ENCODE peak calls at places on chromosomes 13 and 19, in four cellular contexts. K is OCI-LY7, Y is AG04450, I is psoas muscle. D is an unnamed sample.

GRCh38 chr13:79749985-79750551 is 269.1 kb downstream of the NDFIP2 start:
- DNase-seq in K (no peak), Y (peak), I (peak), D (no peak)

GRCh38 chr13:51538626-51539179 is 45.6 kb upstream of the WDFY2 start:
- DNase-seq in K (no peak), Y (no peak), I (no peak), D (no peak)

GRCh38 chr13:113802090-113802531 is 43.1 kb downstream of the TMEM255B start:
- DNase-seq in K (no peak), Y (peak), I (peak), D (peak)

GRCh38 chr19:42441047-42441440 is 1.7 kb downstream of the CXCL17 start:
- DNase-seq in K (no peak), Y (no peak), I (no peak), D (no peak)

GRCh38 chr19:41934849-41935374 is 6.7 kb upstream of the ERFL start:
- DNase-seq in K (peak), Y (peak), I (peak), D (peak)

GRCh38 chr13:113166681-113167080 is 8.2 kb downstream of the PROZ start:
- DNase-seq in K (no peak), Y (no peak), I (no peak), D (no peak)

GRCh38 chr13:99205621-99206220 is 5.1 kb downstream of the UBAC2 start:
- DNase-seq in K (no peak), Y (no peak), I (no peak), D (no peak)

GRCh38 chr19:31334101-31334848 is 15.0 kb downstream of the TSHZ3 start:
- DNase-seq in K (no peak), Y (no peak), I (no peak), D (no peak)

GRCh38 chr13:94431987-94432386 is 47.5 kb downstream of the DCT start:
- DNase-seq in K (no peak), Y (no peak), I (no peak), D (no peak)

GRCh38 chr13:91153372-91153771 is 194.1 kb upstream of the MIR17HG start:
- DNase-seq in K (no peak), Y (no peak), I (no peak), D (no peak)

GRCh38 chr19:42286349-42287016 is 15.4 kb upstream of the PRR19 start:
- DNase-seq in K (peak), Y (no peak), I (peak), D (peak)

GRCh38 chr19:28687296-28687695 is 525.7 kb downstream of the UQCRFS1 start:
- DNase-seq in K (no peak), Y (no peak), I (no peak), D (no peak)

GRCh38 chr19:17579523-17580244 is 24.2 kb downstream of the COLGALT1 start:
- DNase-seq in K (peak), Y (no peak), I (peak), D (peak)

GRCh38 chr13:97388385-97388784 is 45.6 kb upstream of the RAP2A start:
- DNase-seq in K (peak), Y (no peak), I (no peak), D (no peak)

GRCh38 chr19:7152568-7152967 is 83.1 kb downstream of the ZNF557 start:
- DNase-seq in K (peak), Y (no peak), I (no peak), D (no peak)

GRCh38 chr13:73717632-73718031 is 416.6 kb downstream of the KLF12 start:
- DNase-seq in K (no peak), Y (no peak), I (no peak), D (no peak)

GRCh38 chr19:45168767-45169351 is 8.1 kb upstream of the NKPD1 start:
- DNase-seq in K (no peak), Y (no peak), I (no peak), D (no peak)

GRCh38 chr13:38535271-38535670 is 151.6 kb upstream of the FREM2 start:
- DNase-seq in K (no peak), Y (no peak), I (no peak), D (no peak)

GRCh38 chr13:94119360-94119936 is 360.0 kb downstream of the DCT start:
- DNase-seq in K (no peak), Y (no peak), I (no peak), D (peak)

GRCh38 chr19:2604747-2605329 is 97.7 kb downstream of the GNG7 start:
- DNase-seq in K (no peak), Y (no peak), I (no peak), D (no peak)

GRCh38 chr13:49560270-49561063 is 24.9 kb downstream of the RCBTB1 start:
- DNase-seq in K (no peak), Y (peak), I (no peak), D (peak)

GRCh38 chr19:7211191-7211988 is 82.8 kb downstream of the INSR start:
- DNase-seq in K (no peak), Y (no peak), I (no peak), D (peak)

GRCh38 chr19:32316034-32316433 is 29.4 kb upstream of the ZNF507 start:
- DNase-seq in K (no peak), Y (no peak), I (no peak), D (no peak)

GRCh38 chr19:40801449-40802299 is 2.7 kb downstream of the EGLN2 start:
- DNase-seq in K (no peak), Y (no peak), I (no peak), D (no peak)

GRCh38 chr19:40800339-40800996 is 1.5 kb downstream of the EGLN2 start:
- DNase-seq in K (no peak), Y (no peak), I (no peak), D (peak)

GRCh38 chr19:40802300-40803169 is 3.5 kb downstream of the EGLN2 start:
- DNase-seq in K (peak), Y (no peak), I (peak), D (no peak)

GRCh38 chr19:40799558-40800338 is 757 bp downstream of the EGLN2 start:
- DNase-seq in K (peak), Y (no peak), I (peak), D (peak)

GRCh38 chr19:40800997-40801377 is 2.0 kb downstream of the EGLN2 start:
- DNase-seq in K (no peak), Y (no peak), I (no peak), D (peak)
- H3K4me3 ChIP-seq in K (peak), Y (peak), I (peak), D (no peak)

GRCh38 chr19:46976845-46977320 is 42.8 kb upstream of the NPAS1 start:
- DNase-seq in K (no peak), Y (no peak), I (peak), D (no peak)

GRCh38 chr19:46975011-46975917 is 44.4 kb upstream of the NPAS1 start:
- DNase-seq in K (no peak), Y (no peak), I (no peak), D (no peak)

GRCh38 chr19:46972301-46972700 is 47.3 kb upstream of the NPAS1 start:
- DNase-seq in K (no peak), Y (no peak), I (peak), D (no peak)

GRCh38 chr19:46975918-46976782 is 43.5 kb upstream of the NPAS1 start:
- DNase-seq in K (no peak), Y (peak), I (peak), D (peak)

DNA sequence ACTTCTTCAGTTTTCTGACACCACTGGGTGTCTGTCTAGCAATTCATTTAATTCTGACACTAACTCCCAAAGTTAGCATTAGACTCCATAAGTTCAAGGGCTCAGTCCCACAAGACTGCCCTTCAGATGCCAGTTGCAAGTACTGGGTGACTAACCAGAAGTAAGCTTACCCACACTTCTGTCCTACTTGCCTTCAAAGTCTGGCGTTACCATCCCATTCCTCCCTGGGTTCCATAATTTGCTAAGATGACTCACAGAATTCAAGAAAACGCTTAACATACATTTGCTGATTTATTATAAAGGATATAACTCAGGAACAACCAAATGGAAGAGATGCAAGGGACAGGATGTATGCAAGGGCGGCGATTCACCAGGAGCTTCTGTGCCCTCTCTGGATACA is 45.5 kb upstream of the NPAS1 start:
- DNase-seq in K (no peak), Y (no peak), I (no peak), D (no peak)
- H3K27ac ChIP-seq in K (no peak), Y (no peak), I (peak), D (no peak)

GRCh38 chr19:38264486-38265212 is at the start of gene SPINT2:
- DNase-seq in K (peak), Y (no peak), I (peak), D (no peak)
- H3K4me3 ChIP-seq in K (peak), Y (peak), I (peak), D (peak)

DNA sequence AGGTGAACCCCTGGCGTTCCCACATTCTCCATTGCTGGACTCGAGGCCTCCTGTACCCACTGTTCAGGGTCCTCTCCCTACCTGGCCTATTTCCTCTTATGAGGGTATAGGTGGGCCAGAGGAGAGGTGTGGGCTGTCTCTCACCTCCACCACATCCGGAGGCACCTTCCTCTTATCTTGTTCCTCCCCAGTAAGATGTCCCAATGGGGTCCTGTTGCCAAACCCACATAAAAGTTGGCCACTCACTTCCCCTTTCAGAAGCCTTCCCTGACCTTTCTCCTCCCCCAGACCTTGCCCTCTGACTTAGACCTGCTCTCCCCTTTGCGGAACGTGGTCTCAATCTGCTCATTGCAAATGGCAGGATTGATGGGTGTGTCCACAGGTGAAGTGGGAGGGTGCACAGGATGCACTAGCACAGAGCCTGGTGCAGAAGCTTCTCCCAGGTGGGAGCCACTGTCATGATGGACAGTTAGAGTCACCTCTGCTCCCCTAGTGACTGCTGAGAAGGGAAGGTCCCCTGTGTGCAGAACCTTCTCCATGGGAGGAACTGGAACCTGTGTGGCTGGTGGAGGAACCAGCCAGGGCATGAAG is 1.3 kb downstream of the CYP4F3 start:
- DNase-seq in K (no peak), Y (no peak), I (no peak), D (no peak)
- H3K27ac ChIP-seq in K (no peak), Y (no peak), I (no peak), D (no peak)

GRCh38 chr19:843836-844299 is 3.1 kb downstream of the PRTN3 start:
- DNase-seq in K (no peak), Y (no peak), I (no peak), D (no peak)
- H3K4me3 ChIP-seq in K (no peak), Y (no peak), I (peak), D (no peak)

GRCh38 chr19:4077800-4078683 is 11.3 kb upstream of the ZBTB7A start:
- DNase-seq in K (peak), Y (no peak), I (peak), D (no peak)
- H3K27ac ChIP-seq in K (peak), Y (no peak), I (peak), D (peak)